ENCODE peak calls at places on chromosomes 11 and 22, in six cellular contexts. I is psoas muscle, H is testis, Z is BJ, G is H1, M is astrocyte of the spinal cord. P is an unnamed sample.

GRCh38 chr11:45590743-45591142 is 74.7 kb downstream of the CHST1 start:
- DNase-seq in I (no peak), H (no peak), Z (no peak), G (no peak), M (peak; percentile 16), P (no peak)

GRCh38 chr11:46826310-46827044 is 19.6 kb downstream of the CKAP5 start:
- DNase-seq in I (peak; percentile 91), H (peak; percentile 94), Z (no peak), G (peak; percentile 86), M (peak; percentile 77), P (peak; percentile 71)

GRCh38 chr22:37299969-37300509 is 17.7 kb downstream of the CYTH4 start:
- DNase-seq in I (no peak), H (no peak), Z (no peak), G (no peak), M (no peak), P (no peak)

GRCh38 chr11:118142809-118143208 is 9.8 kb downstream of the SCN4B start:
- DNase-seq in I (no peak), H (no peak), Z (no peak), G (no peak), M (no peak), P (peak; percentile 61)

GRCh38 chr22:38066381-38067027 is 9.3 kb downstream of the PICK1 start:
- DNase-seq in I (peak; percentile 46), H (no peak), Z (no peak), G (no peak), M (no peak), P (no peak)

GRCh38 chr22:25024895-25025294 is 72.4 kb downstream of the KIAA1671 start:
- DNase-seq in I (no peak), H (no peak), Z (no peak), G (no peak), M (no peak), P (no peak)

GRCh38 chr11:130999992-131000770 is 83.9 kb upstream of the SNX19 start:
- DNase-seq in I (no peak), H (no peak), Z (peak; percentile 88), G (no peak), M (peak; percentile 89), P (peak; percentile 99)

GRCh38 chr11:93974759-93975158 is 46.4 kb upstream of the HEPHL1 start:
- DNase-seq in I (no peak), H (no peak), Z (no peak), G (no peak), M (no peak), P (no peak)

GRCh38 chr11:125343732-125344131 is 152.3 kb downstream of the FEZ1 start:
- DNase-seq in I (no peak), H (no peak), Z (no peak), G (no peak), M (peak; percentile 56), P (no peak)

GRCh38 chr11:134581121-134581626 is 169.1 kb upstream of the B3GAT1 start:
- DNase-seq in I (no peak), H (no peak), Z (no peak), G (peak; percentile 22), M (no peak), P (no peak)

GRCh38 chr11:64888406-64888757 is 10.0 kb upstream of the EHD1 start:
- DNase-seq in I (no peak), H (no peak), Z (no peak), G (no peak), M (no peak), P (no peak)

GRCh38 chr11:18137186-18137800 is 4.9 kb downstream of the MRGPRX3 start:
- DNase-seq in I (no peak), H (no peak), Z (no peak), G (no peak), M (no peak), P (no peak)

GRCh38 chr11:116615211-116615865 is 157.4 kb downstream of the BUD13 start:
- DNase-seq in I (no peak), H (no peak), Z (no peak), G (no peak), M (no peak), P (no peak)

GRCh38 chr11:128686045-128686741 is 7.7 kb upstream of the FLI1 start:
- DNase-seq in I (no peak), H (no peak), Z (no peak), G (peak; percentile 74), M (no peak), P (no peak)

GRCh38 chr11:124865181-124865901 is at the start of gene ROBO3:
- DNase-seq in I (no peak), H (no peak), Z (no peak), G (peak; percentile 65), M (peak; percentile 17), P (no peak)

GRCh38 chr11:117657801-117658200 is 139.2 kb downstream of the DSCAML1 start:
- DNase-seq in I (no peak), H (no peak), Z (no peak), G (no peak), M (no peak), P (no peak)

GRCh38 chr11:77547863-77548551 is 41.7 kb upstream of the AQP11 start:
- DNase-seq in I (no peak), H (peak; percentile 51), Z (no peak), G (no peak), M (peak; percentile 75), P (peak; percentile 64)

GRCh38 chr22:47294571-47294970 is 532.1 kb downstream of the TBC1D22A start:
- DNase-seq in I (peak; percentile 38), H (no peak), Z (no peak), G (no peak), M (no peak), P (no peak)

GRCh38 chr11:126416542-126417090 is 61.1 kb downstream of the ST3GAL4 start:
- DNase-seq in I (peak; percentile 95), H (peak; percentile 94), Z (no peak), G (peak; percentile 63), M (peak; percentile 85), P (peak; percentile 63)

GRCh38 chr11:113906038-113906437 is 1.4 kb downstream of the HTR3B start:
- DNase-seq in I (no peak), H (no peak), Z (peak; percentile 5), G (no peak), M (peak; percentile 9), P (peak; percentile 70)

GRCh38 chr11:126282742-126283591 is at the start of gene TIRAP:
- DNase-seq in I (peak; percentile 86), H (peak; percentile 67), Z (no peak), G (peak; percentile 79), M (peak; percentile 40), P (no peak)

GRCh38 chr22:25120093-25120561 is 79.5 kb upstream of the CRYBB3 start:
- DNase-seq in I (peak; percentile 62), H (peak; percentile 30), Z (no peak), G (no peak), M (no peak), P (no peak)

GRCh38 chr22:20550851-20551744 is 43.7 kb downstream of the MED15 start:
- DNase-seq in I (no peak), H (peak; percentile 40), Z (no peak), G (no peak), M (peak; percentile 71), P (peak; percentile 19)

DNA sequence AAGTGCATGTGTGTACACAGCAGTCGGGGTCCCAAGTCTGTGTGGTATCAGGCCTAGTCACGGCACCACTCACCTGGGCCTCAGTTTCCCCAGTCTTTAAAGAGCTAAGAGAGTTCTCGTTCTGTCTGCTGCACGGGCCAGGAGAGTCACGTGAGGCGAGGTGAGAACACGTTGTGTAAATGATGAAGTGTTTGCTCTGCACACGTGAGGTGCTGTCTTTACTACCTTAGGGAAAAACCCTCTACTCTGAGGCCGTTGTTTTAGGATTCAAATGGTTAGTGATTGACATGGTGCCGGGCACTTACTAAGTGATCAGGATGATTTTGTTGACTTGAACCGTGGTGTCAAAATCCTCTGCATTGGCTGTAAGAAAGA is 86.5 kb upstream of the PPARA start:
- DNase-seq in I (peak; percentile 59), H (peak; percentile 24), Z (no peak), G (no peak), M (no peak), P (no peak)
- H3K4me3 ChIP-seq in I (peak overlapping the region; percentile 88), H (no peak overlapping the region), Z (no peak overlapping the region), G (no peak overlapping the region), M (no peak overlapping the region), P (no peak overlapping the region)

GRCh38 chr11:35488117-35488516 is 37.3 kb downstream of the PAMR1 start:
- DNase-seq in I (no peak), H (no peak), Z (no peak), G (no peak), M (no peak), P (no peak)

GRCh38 chr11:35486934-35487333 is 38.5 kb downstream of the PAMR1 start:
- DNase-seq in I (no peak), H (no peak), Z (no peak), G (no peak), M (no peak), P (no peak)

GRCh38 chr11:35485656-35486318 is 39.6 kb downstream of the PAMR1 start:
- DNase-seq in I (peak; percentile 76), H (peak; percentile 90), Z (no peak), G (peak; percentile 95), M (peak; percentile 80), P (peak; percentile 64)

GRCh38 chr11:35487532-35488078 is 37.8 kb downstream of the PAMR1 start:
- DNase-seq in I (no peak), H (peak; percentile 57), Z (no peak), G (peak; percentile 84), M (peak; percentile 69), P (peak; percentile 39)

DNA sequence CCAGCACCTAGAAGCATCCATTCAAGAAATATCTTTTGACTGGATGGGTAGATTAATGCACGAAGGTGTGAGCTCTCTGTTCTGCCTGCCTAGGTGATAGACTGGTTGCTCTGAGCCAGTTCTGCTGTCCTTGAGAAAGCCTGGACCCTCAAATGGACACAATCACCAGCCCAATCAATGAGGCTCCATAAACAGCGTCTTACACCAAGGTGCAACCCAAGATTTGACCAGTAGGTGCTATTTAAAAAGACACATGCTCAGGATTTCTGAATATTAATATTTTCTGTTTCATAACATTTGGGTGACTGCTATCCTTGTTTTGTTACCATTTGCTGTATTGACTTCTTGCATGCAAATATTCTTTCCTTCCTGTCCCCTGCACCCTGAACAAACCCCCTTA is 39.0 kb downstream of the PAMR1 start:
- DNase-seq in I (no peak), H (no peak), Z (no peak), G (no peak), M (no peak), P (no peak)
- TF ChIP-seq CTCF in I (peak; percentile 6), H (no peak), Z (no peak), G (peak; percentile 9), M (peak; percentile 11), P (no peak)

DNA sequence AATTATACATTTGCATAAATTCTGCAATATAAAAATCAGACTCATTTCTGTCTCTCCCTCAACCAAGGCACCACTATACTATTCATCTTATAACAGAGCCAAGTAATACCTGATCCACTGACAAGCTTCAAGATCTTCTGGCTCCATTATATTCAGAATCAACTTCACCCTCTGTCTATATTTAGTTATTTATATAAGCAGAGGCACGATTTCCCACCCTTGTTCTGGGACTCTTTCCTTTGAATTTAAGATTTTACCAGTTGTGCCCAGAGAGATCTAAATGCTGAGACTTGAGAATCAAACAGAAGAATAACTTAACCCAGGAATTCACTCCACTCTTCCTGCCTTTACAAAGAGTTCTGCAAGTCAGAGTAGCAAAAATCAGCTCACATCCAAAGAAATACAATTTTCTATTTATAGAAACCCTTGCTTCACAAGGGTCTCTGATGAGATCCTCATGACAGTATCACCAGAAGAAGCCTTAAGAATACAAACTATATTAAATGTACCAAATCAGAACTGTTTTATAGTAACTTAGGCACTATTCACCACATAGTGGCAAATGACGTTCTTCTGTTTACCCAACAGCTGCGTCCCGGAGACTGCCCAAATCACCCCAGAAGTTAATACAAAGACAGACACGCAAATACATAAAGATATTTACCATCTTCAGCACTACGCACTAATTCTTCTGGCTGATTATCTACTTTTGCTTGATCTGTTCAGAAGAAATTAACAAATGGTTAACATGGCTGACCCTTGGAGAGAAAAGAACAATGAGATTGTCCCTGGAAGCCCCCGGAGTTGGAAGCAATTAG is 32.3 kb upstream of the CCDC89 start:
- DNase-seq in I (no peak), H (no peak), Z (no peak), G (no peak), M (peak; percentile 35), P (no peak)
- H3K4me3 ChIP-seq in I (peak overlapping the region; percentile 45), H (peak overlapping the region; percentile 13), Z (peak overlapping the region; percentile 48), G (no peak overlapping the region), M (peak overlapping the region; percentile 43), P (no peak overlapping the region)

GRCh38 chr11:20155683-20156279 is 4.5 kb downstream of the DBX1 start:
- DNase-seq in I (no peak), H (no peak), Z (no peak), G (no peak), M (no peak), P (no peak)
- TF ChIP-seq CTCF in I (no peak), H (no peak), Z (no peak), G (no peak), M (no peak), P (no peak)